ENCODE peak calls at places on chromosomes 1 and 21, in nine cellular contexts. One of them, this sample, is unnamed.

GRCh38 chr1:151196292-151196800 is 2.0 kb upstream of the PIP5K1A start:
- DNase-seq in cardiac muscle cell: peak; percentile 75
- DNase-seq in iPS-NIHi11: peak; percentile 37
- DNase-seq in fibroblast of mammary gland: peak; percentile 91
- DNase-seq in mesendoderm: peak; percentile 76
- DNase-seq in NCI-H345: peak; percentile 94
- DNase-seq in H9: peak; percentile 35
- DNase-seq in CD4-positive, alpha-beta T cell: peak; percentile 19
- DNase-seq in ELF-1: peak; percentile 61
- DNase-seq in this sample: no peak

GRCh38 chr1:19840228-19840627 is 25.1 kb upstream of the RNF186 start:
- DNase-seq in cardiac muscle cell: no peak
- DNase-seq in iPS-NIHi11: no peak
- DNase-seq in fibroblast of mammary gland: no peak
- DNase-seq in mesendoderm: no peak
- DNase-seq in NCI-H345: no peak
- DNase-seq in H9: no peak
- DNase-seq in CD4-positive, alpha-beta T cell: no peak
- DNase-seq in ELF-1: no peak
- DNase-seq in this sample: no peak

GRCh38 chr1:21924503-21925005 is 12.6 kb downstream of the HSPG2 start:
- DNase-seq in cardiac muscle cell: no peak
- DNase-seq in iPS-NIHi11: no peak
- DNase-seq in fibroblast of mammary gland: no peak
- DNase-seq in mesendoderm: no peak
- DNase-seq in NCI-H345: no peak
- DNase-seq in H9: no peak
- DNase-seq in CD4-positive, alpha-beta T cell: no peak
- DNase-seq in ELF-1: no peak
- DNase-seq in this sample: no peak

GRCh38 chr1:205967555-205968335 is 24.5 kb upstream of the SLC26A9 start:
- DNase-seq in cardiac muscle cell: no peak
- DNase-seq in iPS-NIHi11: no peak
- DNase-seq in fibroblast of mammary gland: peak; percentile 31
- DNase-seq in mesendoderm: no peak
- DNase-seq in NCI-H345: no peak
- DNase-seq in H9: no peak
- DNase-seq in CD4-positive, alpha-beta T cell: no peak
- DNase-seq in ELF-1: no peak
- DNase-seq in this sample: no peak

GRCh38 chr1:23424171-23424959 is at the start of gene TCEA3:
- DNase-seq in cardiac muscle cell: peak; percentile 88
- DNase-seq in iPS-NIHi11: peak; percentile 69
- DNase-seq in fibroblast of mammary gland: no peak
- DNase-seq in mesendoderm: peak; percentile 40
- DNase-seq in NCI-H345: no peak
- DNase-seq in H9: peak; percentile 44
- DNase-seq in CD4-positive, alpha-beta T cell: no peak
- DNase-seq in ELF-1: no peak
- DNase-seq in this sample: no peak

GRCh38 chr1:63704443-63704842 is 69.4 kb upstream of the ROR1 start:
- DNase-seq in cardiac muscle cell: no peak
- DNase-seq in iPS-NIHi11: no peak
- DNase-seq in fibroblast of mammary gland: no peak
- DNase-seq in mesendoderm: no peak
- DNase-seq in NCI-H345: no peak
- DNase-seq in H9: no peak
- DNase-seq in CD4-positive, alpha-beta T cell: no peak
- DNase-seq in ELF-1: no peak
- DNase-seq in this sample: no peak

GRCh38 chr1:40922969-40923368 is 56.5 kb upstream of the CTPS1 start:
- DNase-seq in cardiac muscle cell: peak; percentile 13
- DNase-seq in iPS-NIHi11: peak; percentile 35
- DNase-seq in fibroblast of mammary gland: no peak
- DNase-seq in mesendoderm: no peak
- DNase-seq in NCI-H345: no peak
- DNase-seq in H9: peak; percentile 44
- DNase-seq in CD4-positive, alpha-beta T cell: no peak
- DNase-seq in ELF-1: peak; percentile 58
- DNase-seq in this sample: no peak

GRCh38 chr1:150688786-150689185 is 8.2 kb downstream of the GOLPH3L start:
- DNase-seq in cardiac muscle cell: no peak
- DNase-seq in iPS-NIHi11: no peak
- DNase-seq in fibroblast of mammary gland: no peak
- DNase-seq in mesendoderm: no peak
- DNase-seq in NCI-H345: no peak
- DNase-seq in H9: no peak
- DNase-seq in CD4-positive, alpha-beta T cell: no peak
- DNase-seq in ELF-1: no peak
- DNase-seq in this sample: no peak

GRCh38 chr21:46562472-46562871 is 42.4 kb downstream of the S100B start:
- DNase-seq in cardiac muscle cell: no peak
- DNase-seq in iPS-NIHi11: peak; percentile 6
- DNase-seq in fibroblast of mammary gland: no peak
- DNase-seq in mesendoderm: no peak
- DNase-seq in NCI-H345: no peak
- DNase-seq in H9: no peak
- DNase-seq in CD4-positive, alpha-beta T cell: no peak
- DNase-seq in ELF-1: peak; percentile 0
- DNase-seq in this sample: no peak

GRCh38 chr1:206766251-206766856 is 4.2 kb upstream of the IL19 start:
- DNase-seq in cardiac muscle cell: peak; percentile 33
- DNase-seq in iPS-NIHi11: no peak
- DNase-seq in fibroblast of mammary gland: peak; percentile 82
- DNase-seq in mesendoderm: peak; percentile 82
- DNase-seq in NCI-H345: no peak
- DNase-seq in H9: no peak
- DNase-seq in CD4-positive, alpha-beta T cell: peak; percentile 52
- DNase-seq in ELF-1: peak; percentile 64
- DNase-seq in this sample: no peak

GRCh38 chr1:155931332-155932038 is 2.7 kb downstream of the KHDC4 start:
- DNase-seq in cardiac muscle cell: no peak
- DNase-seq in iPS-NIHi11: no peak
- DNase-seq in fibroblast of mammary gland: peak; percentile 39
- DNase-seq in mesendoderm: no peak
- DNase-seq in NCI-H345: no peak
- DNase-seq in H9: no peak
- DNase-seq in CD4-positive, alpha-beta T cell: no peak
- DNase-seq in ELF-1: no peak
- DNase-seq in this sample: no peak

GRCh38 chr1:219958875-219959417 is 30.6 kb upstream of the SLC30A10 start:
- DNase-seq in cardiac muscle cell: no peak
- DNase-seq in iPS-NIHi11: no peak
- DNase-seq in fibroblast of mammary gland: no peak
- DNase-seq in mesendoderm: no peak
- DNase-seq in NCI-H345: no peak
- DNase-seq in H9: no peak
- DNase-seq in CD4-positive, alpha-beta T cell: no peak
- DNase-seq in ELF-1: no peak
- DNase-seq in this sample: no peak

GRCh38 chr1:94239796-94240195 is 2.4 kb upstream of the ARHGAP29 start:
- DNase-seq in cardiac muscle cell: no peak
- DNase-seq in iPS-NIHi11: no peak
- DNase-seq in fibroblast of mammary gland: peak; percentile 70
- DNase-seq in mesendoderm: peak; percentile 8
- DNase-seq in NCI-H345: no peak
- DNase-seq in H9: no peak
- DNase-seq in CD4-positive, alpha-beta T cell: no peak
- DNase-seq in ELF-1: no peak
- DNase-seq in this sample: no peak

GRCh38 chr1:39896909-39897685 is 4.6 kb downstream of the MYCL start:
- DNase-seq in cardiac muscle cell: peak; percentile 28
- DNase-seq in iPS-NIHi11: no peak
- DNase-seq in fibroblast of mammary gland: peak; percentile 42
- DNase-seq in mesendoderm: peak; percentile 63
- DNase-seq in NCI-H345: no peak
- DNase-seq in H9: peak; percentile 38
- DNase-seq in CD4-positive, alpha-beta T cell: no peak
- DNase-seq in ELF-1: peak; percentile 70
- DNase-seq in this sample: no peak

GRCh38 chr1:201013991-201014815 is 9.3 kb downstream of the KIF21B start:
- DNase-seq in cardiac muscle cell: peak; percentile 30
- DNase-seq in iPS-NIHi11: peak; percentile 71
- DNase-seq in fibroblast of mammary gland: no peak
- DNase-seq in mesendoderm: peak; percentile 92
- DNase-seq in NCI-H345: no peak
- DNase-seq in H9: peak; percentile 94
- DNase-seq in CD4-positive, alpha-beta T cell: no peak
- DNase-seq in ELF-1: peak; percentile 33
- DNase-seq in this sample: no peak

GRCh38 chr1:217336724-217337123 is 294.2 kb downstream of the GPATCH2 start:
- DNase-seq in cardiac muscle cell: no peak
- DNase-seq in iPS-NIHi11: no peak
- DNase-seq in fibroblast of mammary gland: no peak
- DNase-seq in mesendoderm: no peak
- DNase-seq in NCI-H345: no peak
- DNase-seq in H9: no peak
- DNase-seq in CD4-positive, alpha-beta T cell: no peak
- DNase-seq in ELF-1: no peak
- DNase-seq in this sample: no peak

GRCh38 chr1:48543854-48544253 is 71.8 kb upstream of the SPATA6 start:
- DNase-seq in cardiac muscle cell: no peak
- DNase-seq in iPS-NIHi11: no peak
- DNase-seq in fibroblast of mammary gland: no peak
- DNase-seq in mesendoderm: no peak
- DNase-seq in NCI-H345: no peak
- DNase-seq in H9: no peak
- DNase-seq in CD4-positive, alpha-beta T cell: no peak
- DNase-seq in ELF-1: no peak
- DNase-seq in this sample: no peak

GRCh38 chr1:24425446-24425845 is 9.8 kb downstream of the NIPAL3 start:
- DNase-seq in cardiac muscle cell: no peak
- DNase-seq in iPS-NIHi11: no peak
- DNase-seq in fibroblast of mammary gland: no peak
- DNase-seq in mesendoderm: no peak
- DNase-seq in NCI-H345: no peak
- DNase-seq in H9: no peak
- DNase-seq in CD4-positive, alpha-beta T cell: no peak
- DNase-seq in ELF-1: no peak
- DNase-seq in this sample: no peak

GRCh38 chr1:25899792-25900191 is 6.4 kb downstream of the STMN1 start:
- DNase-seq in cardiac muscle cell: no peak
- DNase-seq in iPS-NIHi11: no peak
- DNase-seq in fibroblast of mammary gland: no peak
- DNase-seq in mesendoderm: no peak
- DNase-seq in NCI-H345: no peak
- DNase-seq in H9: no peak
- DNase-seq in CD4-positive, alpha-beta T cell: no peak
- DNase-seq in ELF-1: no peak
- DNase-seq in this sample: no peak

GRCh38 chr1:186178426-186179043 is 196.5 kb downstream of the TPR start:
- DNase-seq in cardiac muscle cell: no peak
- DNase-seq in iPS-NIHi11: no peak
- DNase-seq in fibroblast of mammary gland: no peak
- DNase-seq in mesendoderm: no peak
- DNase-seq in NCI-H345: no peak
- DNase-seq in H9: no peak
- DNase-seq in CD4-positive, alpha-beta T cell: no peak
- DNase-seq in ELF-1: no peak
- DNase-seq in this sample: no peak

GRCh38 chr1:53678046-53678445 is 60.9 kb downstream of the GLIS1 start:
- DNase-seq in cardiac muscle cell: no peak
- DNase-seq in iPS-NIHi11: no peak
- DNase-seq in fibroblast of mammary gland: no peak
- DNase-seq in mesendoderm: no peak
- DNase-seq in NCI-H345: no peak
- DNase-seq in H9: no peak
- DNase-seq in CD4-positive, alpha-beta T cell: no peak
- DNase-seq in ELF-1: no peak
- DNase-seq in this sample: no peak

GRCh38 chr1:150196411-150196810 is 39.5 kb downstream of the ANP32E start:
- DNase-seq in cardiac muscle cell: no peak
- DNase-seq in iPS-NIHi11: no peak
- DNase-seq in fibroblast of mammary gland: no peak
- DNase-seq in mesendoderm: no peak
- DNase-seq in NCI-H345: no peak
- DNase-seq in H9: no peak
- DNase-seq in CD4-positive, alpha-beta T cell: no peak
- DNase-seq in ELF-1: no peak
- DNase-seq in this sample: no peak

GRCh38 chr1:178530037-178530402 is 17.1 kb downstream of the TEX35 start:
- DNase-seq in cardiac muscle cell: no peak
- DNase-seq in iPS-NIHi11: peak; percentile 50
- DNase-seq in fibroblast of mammary gland: peak; percentile 83
- DNase-seq in mesendoderm: peak; percentile 78
- DNase-seq in NCI-H345: no peak
- DNase-seq in H9: no peak
- DNase-seq in CD4-positive, alpha-beta T cell: no peak
- DNase-seq in ELF-1: peak; percentile 63
- DNase-seq in this sample: no peak

GRCh38 chr21:33401617-33401967 is 1.6 kb upstream of the IFNGR2 start:
- DNase-seq in cardiac muscle cell: no peak
- DNase-seq in iPS-NIHi11: no peak
- DNase-seq in fibroblast of mammary gland: no peak
- DNase-seq in mesendoderm: no peak
- DNase-seq in NCI-H345: no peak
- DNase-seq in H9: no peak
- DNase-seq in CD4-positive, alpha-beta T cell: no peak
- DNase-seq in ELF-1: no peak
- DNase-seq in this sample: no peak

GRCh38 chr1:23101101-23101827 is 67.4 kb downstream of the LUZP1 start:
- DNase-seq in cardiac muscle cell: no peak
- DNase-seq in iPS-NIHi11: no peak
- DNase-seq in fibroblast of mammary gland: peak; percentile 39
- DNase-seq in mesendoderm: no peak
- DNase-seq in NCI-H345: no peak
- DNase-seq in H9: no peak
- DNase-seq in CD4-positive, alpha-beta T cell: no peak
- DNase-seq in ELF-1: no peak
- DNase-seq in this sample: no peak

GRCh38 chr1:226001852-226002666 is 2.9 kb upstream of the SDE2 start:
- DNase-seq in cardiac muscle cell: peak; percentile 14
- DNase-seq in iPS-NIHi11: no peak
- DNase-seq in fibroblast of mammary gland: peak; percentile 8
- DNase-seq in mesendoderm: peak; percentile 19
- DNase-seq in NCI-H345: peak; percentile 35
- DNase-seq in H9: no peak
- DNase-seq in CD4-positive, alpha-beta T cell: peak; percentile 33
- DNase-seq in ELF-1: peak; percentile 30
- DNase-seq in this sample: no peak

GRCh38 chr1:204250428-204251030 is 36.7 kb upstream of the GOLT1A start:
- DNase-seq in cardiac muscle cell: no peak
- DNase-seq in iPS-NIHi11: no peak
- DNase-seq in fibroblast of mammary gland: peak; percentile 68
- DNase-seq in mesendoderm: no peak
- DNase-seq in NCI-H345: no peak
- DNase-seq in H9: no peak
- DNase-seq in CD4-positive, alpha-beta T cell: no peak
- DNase-seq in ELF-1: no peak
- DNase-seq in this sample: no peak

GRCh38 chr1:21492171-21492625 is 17.0 kb upstream of the ALPL start:
- DNase-seq in cardiac muscle cell: no peak
- DNase-seq in iPS-NIHi11: no peak
- DNase-seq in fibroblast of mammary gland: no peak
- DNase-seq in mesendoderm: no peak
- DNase-seq in NCI-H345: peak; percentile 48
- DNase-seq in H9: no peak
- DNase-seq in CD4-positive, alpha-beta T cell: no peak
- DNase-seq in ELF-1: no peak
- DNase-seq in this sample: no peak

GRCh38 chr1:17861685-17862084 is 106.6 kb downstream of the ACTL8 start:
- DNase-seq in cardiac muscle cell: no peak
- DNase-seq in iPS-NIHi11: peak; percentile 47
- DNase-seq in fibroblast of mammary gland: peak; percentile 60
- DNase-seq in mesendoderm: peak; percentile 31
- DNase-seq in NCI-H345: peak; percentile 90
- DNase-seq in H9: no peak
- DNase-seq in CD4-positive, alpha-beta T cell: no peak
- DNase-seq in ELF-1: no peak
- DNase-seq in this sample: peak; percentile 42

GRCh38 chr1:201456499-201457309 is 12.3 kb downstream of the PHLDA3 start:
- DNase-seq in cardiac muscle cell: no peak
- DNase-seq in iPS-NIHi11: no peak
- DNase-seq in fibroblast of mammary gland: peak; percentile 98
- DNase-seq in mesendoderm: peak; percentile 84
- DNase-seq in NCI-H345: no peak
- DNase-seq in H9: peak; percentile 31
- DNase-seq in CD4-positive, alpha-beta T cell: no peak
- DNase-seq in ELF-1: peak; percentile 73
- DNase-seq in this sample: no peak

GRCh38 chr21:46199436-46200373 is 15.4 kb upstream of the SPATC1L start:
- DNase-seq in cardiac muscle cell: no peak
- DNase-seq in iPS-NIHi11: no peak
- DNase-seq in fibroblast of mammary gland: no peak
- DNase-seq in mesendoderm: no peak
- DNase-seq in NCI-H345: no peak
- DNase-seq in H9: no peak
- DNase-seq in CD4-positive, alpha-beta T cell: no peak
- DNase-seq in ELF-1: no peak
- DNase-seq in this sample: no peak